ENCODE peak calls at places on chromosome 15, in nine cellular contexts. One of them, this sample, is unnamed.

GRCh38 chr15:48084759-48085420 is 35.9 kb upstream of the SLC24A5 start:
- DNase-seq in activated CD4-positive, alpha-beta T cell treated with anti-CD3 and anti-CD28 coated beads for 24 hours: no peak
- DNase-seq in iPS-NIHi11: peak
- DNase-seq in dermis blood vessel endothelial cell: peak
- DNase-seq in GOT3: no peak
- DNase-seq in NT2/D1: peak
- DNase-seq in hypothalamus: no peak
- DNase-seq in AG08395: peak
- DNase-seq in body of pancreas: no peak
- DNase-seq in this sample: peak

GRCh38 chr15:45386420-45386819 is 8.1 kb upstream of the GATM start:
- DNase-seq in activated CD4-positive, alpha-beta T cell treated with anti-CD3 and anti-CD28 coated beads for 24 hours: no peak
- DNase-seq in GOT3: no peak
- DNase-seq in hypothalamus: no peak
- DNase-seq in dermis blood vessel endothelial cell: no peak
- DNase-seq in iPS-NIHi11: no peak
- DNase-seq in AG08395: no peak
- DNase-seq in NT2/D1: no peak
- DNase-seq in body of pancreas: peak
- DNase-seq in this sample: no peak

GRCh38 chr15:88266170-88266569 is 9.6 kb upstream of the NTRK3 start:
- DNase-seq in dermis blood vessel endothelial cell: no peak
- DNase-seq in hypothalamus: no peak
- DNase-seq in GOT3: no peak
- DNase-seq in activated CD4-positive, alpha-beta T cell treated with anti-CD3 and anti-CD28 coated beads for 24 hours: no peak
- DNase-seq in iPS-NIHi11: no peak
- DNase-seq in NT2/D1: no peak
- DNase-seq in AG08395: no peak
- DNase-seq in body of pancreas: no peak
- DNase-seq in this sample: no peak

GRCh38 chr15:88238618-88239430 is 17.7 kb downstream of the NTRK3 start:
- DNase-seq in GOT3: no peak
- DNase-seq in body of pancreas: no peak
- DNase-seq in AG08395: peak
- DNase-seq in activated CD4-positive, alpha-beta T cell treated with anti-CD3 and anti-CD28 coated beads for 24 hours: no peak
- DNase-seq in dermis blood vessel endothelial cell: no peak
- DNase-seq in iPS-NIHi11: no peak
- DNase-seq in hypothalamus: no peak
- DNase-seq in NT2/D1: no peak
- DNase-seq in this sample: peak

GRCh38 chr15:63066302-63066701 is 23.8 kb downstream of the TPM1 start:
- DNase-seq in iPS-NIHi11: no peak
- DNase-seq in body of pancreas: no peak
- DNase-seq in AG08395: no peak
- DNase-seq in activated CD4-positive, alpha-beta T cell treated with anti-CD3 and anti-CD28 coated beads for 24 hours: no peak
- DNase-seq in dermis blood vessel endothelial cell: peak
- DNase-seq in NT2/D1: no peak
- DNase-seq in GOT3: no peak
- DNase-seq in hypothalamus: no peak
- DNase-seq in this sample: no peak

GRCh38 chr15:85318048-85318731 is 62.2 kb upstream of the AKAP13 start:
- DNase-seq in iPS-NIHi11: peak
- DNase-seq in NT2/D1: no peak
- DNase-seq in hypothalamus: no peak
- DNase-seq in GOT3: no peak
- DNase-seq in activated CD4-positive, alpha-beta T cell treated with anti-CD3 and anti-CD28 coated beads for 24 hours: no peak
- DNase-seq in body of pancreas: no peak
- DNase-seq in AG08395: peak
- DNase-seq in dermis blood vessel endothelial cell: peak
- DNase-seq in this sample: peak

GRCh38 chr15:76973906-76974305 is 21.0 kb upstream of the PSTPIP1 start:
- DNase-seq in body of pancreas: no peak
- DNase-seq in iPS-NIHi11: no peak
- DNase-seq in NT2/D1: no peak
- DNase-seq in AG08395: no peak
- DNase-seq in hypothalamus: no peak
- DNase-seq in activated CD4-positive, alpha-beta T cell treated with anti-CD3 and anti-CD28 coated beads for 24 hours: no peak
- DNase-seq in dermis blood vessel endothelial cell: no peak
- DNase-seq in GOT3: no peak
- DNase-seq in this sample: no peak

GRCh38 chr15:92780816-92781215 is 119.3 kb upstream of the CHD2 start:
- DNase-seq in NT2/D1: no peak
- DNase-seq in hypothalamus: no peak
- DNase-seq in body of pancreas: no peak
- DNase-seq in iPS-NIHi11: no peak
- DNase-seq in GOT3: no peak
- DNase-seq in dermis blood vessel endothelial cell: no peak
- DNase-seq in AG08395: no peak
- DNase-seq in activated CD4-positive, alpha-beta T cell treated with anti-CD3 and anti-CD28 coated beads for 24 hours: no peak
- DNase-seq in this sample: no peak

GRCh38 chr15:86540840-86541467 is 461.3 kb downstream of the AGBL1 start:
- DNase-seq in AG08395: no peak
- DNase-seq in NT2/D1: no peak
- DNase-seq in dermis blood vessel endothelial cell: no peak
- DNase-seq in hypothalamus: no peak
- DNase-seq in iPS-NIHi11: no peak
- DNase-seq in GOT3: no peak
- DNase-seq in activated CD4-positive, alpha-beta T cell treated with anti-CD3 and anti-CD28 coated beads for 24 hours: no peak
- DNase-seq in body of pancreas: no peak
- DNase-seq in this sample: no peak

This sample was measured in hepatic stellate cell.